ENCODE peak calls at places on chromosomes 1 and 21, in nine cellular contexts. W is heart right ventricle, B is cardiac muscle cell, K is H1, J is prostate gland, F is left lung, H is left ventricle myocardium inferior, M is keratinocyte, T is IMR-90. O is an unnamed sample. For H3K9me3, the result is how much of the 10 kb centered on the place peaks cover.

GRCh38 chr1:210151063-210151672 is 81.4 kb upstream of the SERTAD4 start:
- DNase-seq in W (no peak), J (no peak), K (no peak), M (no peak), T (no peak), B (no peak), F (no peak), H (no peak), O (no peak)

GRCh38 chr1:240993004-240993403 is 364.0 kb downstream of the RGS7 start:
- DNase-seq in W (no peak), T (no peak), K (no peak), F (no peak), M (no peak), B (no peak), H (no peak), J (no peak), O (no peak)

GRCh38 chr1:7719468-7720104 is 51.5 kb upstream of the VAMP3 start:
- DNase-seq in T (no peak), W (peak), B (peak), J (no peak), H (peak), K (no peak), M (no peak), F (no peak), O (no peak)

GRCh38 chr1:54944610-54945392 is 35.6 kb upstream of the TMEM61 start:
- DNase-seq in T (peak), W (peak), M (peak), F (peak), B (peak), J (peak), K (peak), H (peak), O (no peak)

GRCh38 chr1:47194314-47194713 is 4.5 kb upstream of the PDZK1IP1 start:
- DNase-seq in F (no peak), W (no peak), J (no peak), H (no peak), K (no peak), T (no peak), B (no peak), M (no peak), O (no peak)

GRCh38 chr1:247118946-247119446 is 14.8 kb upstream of the ZNF669 start:
- DNase-seq in B (peak), M (no peak), F (no peak), K (peak), T (no peak), H (no peak), W (no peak), J (no peak), O (no peak)

GRCh38 chr1:59484090-59484489 is 187.2 kb downstream of the FGGY start:
- DNase-seq in H (no peak), W (peak), B (no peak), J (no peak), F (no peak), M (no peak), T (peak), K (no peak), O (no peak)

GRCh38 chr1:29282924-29283803 is 46.8 kb downstream of the PTPRU start:
- DNase-seq in T (peak), H (no peak), W (no peak), M (no peak), J (no peak), B (peak), F (no peak), K (peak), O (no peak)

GRCh38 chr1:201447911-201448871 is 20.8 kb downstream of the PHLDA3 start:
- DNase-seq in W (peak), K (peak), H (peak), B (peak), J (peak), F (peak), M (no peak), T (peak), O (no peak)

GRCh38 chr1:172585348-172585747 is 52.4 kb downstream of the SUCO start:
- DNase-seq in J (no peak), W (no peak), H (no peak), T (peak), B (no peak), M (peak), K (no peak), F (no peak), O (no peak)

GRCh38 chr1:208162903-208163302 is 81.3 kb downstream of the PLXNA2 start:
- DNase-seq in J (peak), H (no peak), M (no peak), K (no peak), F (no peak), T (no peak), W (no peak), B (no peak), O (no peak)

GRCh38 chr1:208988811-208989222 is 594.7 kb upstream of the CAMK1G start:
- DNase-seq in B (peak), T (no peak), M (no peak), K (no peak), W (peak), H (no peak), J (no peak), F (no peak), O (no peak)

GRCh38 chr21:16532841-16533240 is 803.1 kb downstream of the USP25 start:
- DNase-seq in M (no peak), J (no peak), K (no peak), W (no peak), H (no peak), T (peak), F (no peak), B (no peak), O (no peak)

GRCh38 chr1:81254068-81254467 is 546.7 kb upstream of the ADGRL2 start:
- DNase-seq in K (no peak), H (no peak), T (no peak), F (no peak), M (no peak), W (no peak), B (no peak), J (no peak), O (no peak)

GRCh38 chr21:27424601-27425000 is 457.7 kb upstream of the ADAMTS5 start:
- DNase-seq in J (no peak), T (peak), F (no peak), W (no peak), K (no peak), H (no peak), B (no peak), M (no peak), O (no peak)

GRCh38 chr1:244369256-244370057 is 82.3 kb downstream of the ADSS2 start:
- DNase-seq in B (no peak), M (peak), H (no peak), W (no peak), T (no peak), K (peak), F (no peak), J (peak), O (no peak)

GRCh38 chr21:15062566-15062965 is 2.2 kb downstream of the NRIP1 start:
- DNase-seq in J (no peak), K (no peak), T (no peak), H (no peak), W (no peak), B (no peak), M (no peak), F (no peak), O (no peak)
- H3K27ac ChIP-seq in J (peak), K (no peak), T (no peak), H (no peak), W (no peak), B (peak), M (peak), F (no peak), O (no peak)

DNA sequence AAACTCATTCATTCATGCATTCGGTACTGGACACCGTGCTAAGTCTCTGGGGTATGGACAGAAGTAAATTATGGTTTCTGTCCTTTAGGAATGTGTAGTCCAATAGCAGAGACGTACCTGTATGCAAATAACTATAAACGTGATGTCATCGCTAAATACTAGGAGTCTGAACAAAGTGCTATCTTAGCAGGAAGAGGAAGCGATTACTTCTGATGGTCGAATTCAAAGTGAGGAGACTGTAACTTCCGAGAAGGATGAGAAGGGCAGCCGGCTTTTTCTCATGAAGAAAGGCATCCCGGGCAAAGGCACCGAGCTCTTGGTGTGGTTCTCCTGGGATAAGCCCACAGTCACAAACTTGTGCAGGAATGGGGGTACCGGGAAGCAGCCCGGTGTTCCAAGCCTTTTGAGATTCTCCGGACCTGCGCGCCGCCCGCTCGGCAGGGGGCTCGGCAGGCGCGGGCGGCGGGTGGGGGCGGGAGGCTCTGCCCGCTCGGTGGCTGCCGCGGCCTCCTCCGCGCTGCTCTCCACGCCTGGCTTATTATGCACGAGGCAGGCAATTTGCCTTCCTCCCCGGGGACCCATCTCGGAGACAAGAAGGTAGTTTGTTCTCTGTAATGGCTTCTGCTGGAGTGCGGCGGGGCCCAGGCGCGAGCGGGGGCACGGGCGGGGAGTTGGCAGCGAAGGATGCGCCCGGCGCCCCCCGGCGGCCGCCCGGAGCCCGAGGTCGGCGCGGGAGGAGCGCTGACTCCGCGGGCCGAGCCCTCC is 67.5 kb upstream of the CD1D start:
- DNase-seq in W (no peak), H (peak), J (no peak), K (no peak), B (peak), T (peak), F (no peak), M (no peak), O (no peak)
- TF ChIP-seq CTCF in W (peak), H (peak), J (peak), K (peak), B (peak), T (peak), F (peak), M (no peak), O (peak)

GRCh38 chr1:228350179-228350742 is 56.4 kb downstream of the TRIM11 start:
- DNase-seq in J (no peak), M (no peak), F (no peak), B (no peak), H (no peak), T (no peak), K (no peak), W (no peak), O (no peak)
- H3K9me3 ChIP-seq in J (under half), M (under half), F (under half), B (under half), H (under half), T (under half), K (under half), W (under half), O (under half)

GRCh38 chr1:218887141-218887925 is 286.3 kb upstream of the LYPLAL1 start:
- DNase-seq in K (no peak), H (no peak), W (no peak), F (no peak), J (no peak), M (no peak), B (no peak), T (no peak), O (no peak)
- H3K27ac ChIP-seq in K (no peak), H (no peak), W (no peak), F (no peak), J (no peak), M (peak), B (no peak), T (no peak), O (no peak)

DNA sequence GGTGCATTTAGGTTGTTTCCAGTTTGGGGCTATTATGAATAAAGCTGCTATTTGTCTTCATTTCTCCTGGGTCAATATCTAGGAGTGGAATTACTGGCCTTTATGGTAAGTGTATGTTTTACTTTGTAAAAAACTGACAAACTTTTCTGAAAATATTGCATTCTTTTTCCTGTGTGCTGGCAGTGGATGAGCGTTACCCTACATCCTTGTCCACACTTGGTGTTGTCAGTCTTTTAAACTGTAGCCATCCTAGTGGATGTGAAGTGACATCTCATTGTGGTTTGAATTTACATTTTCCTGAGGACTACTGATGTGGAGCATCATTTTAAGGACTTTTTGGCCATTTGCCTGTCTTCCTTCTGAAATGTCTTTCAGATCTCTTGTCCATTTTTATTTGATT is 35.9 kb downstream of the TRPM2 start:
- DNase-seq in J (no peak), B (no peak), H (no peak), W (no peak), K (no peak), M (no peak), T (no peak), F (no peak), O (no peak)
- TF ChIP-seq CTCF in J (no peak), B (no peak), H (no peak), W (no peak), K (no peak), M (no peak), T (no peak), F (no peak), O (no peak)

GRCh38 chr1:49523764-49524163 is 500.0 kb downstream of the AGBL4 start:
- DNase-seq in T (no peak), H (no peak), K (no peak), J (no peak), M (no peak), B (no peak), W (no peak), F (no peak), O (no peak)
- H3K9me3 ChIP-seq in T (under half), H (under half), K (half or more), J (under half), M (under half), B (under half), W (under half), F (under half), O (under half)

GRCh38 chr1:96030312-96030711 is 691.3 kb upstream of the PTBP2 start:
- DNase-seq in J (no peak), W (no peak), F (no peak), K (no peak), T (no peak), M (no peak), H (no peak), B (no peak), O (no peak)
- H3K27ac ChIP-seq in J (no peak), W (no peak), F (no peak), K (no peak), T (no peak), M (no peak), H (no peak), B (no peak), O (no peak)